ENCODE peak calls at places on chromosomes 5 and 9, in six cellular contexts. X is stimulated activated CD8-positive, alpha-beta memory T cell treated with anti-CD3 and anti-CD28 coated beads, Interleukin-15, amount 100 ng/mL, for 48 hours; H is stimulated activated CD4-positive, alpha-beta T cell treated with anti-CD3 and anti-CD28 coated beads, Interleukin-2, amount 100 ng/mL, for 24 hours; U is AG08396; F is endothelial cell; M is posterior vena cava. P is an unnamed sample.

GRCh38 chr9:134944916-134945315 is 27.2 kb upstream of the FCN1 start:
- DNase-seq in X (no peak), H (no peak), U (no peak), F (no peak), M (peak), P (no peak)

GRCh38 chr5:21823588-21823987 is 1029.6 kb downstream of the CDH12 start:
- DNase-seq in X (no peak), H (no peak), U (no peak), F (no peak), M (no peak), P (peak)

GRCh38 chr5:96146675-96147074 is 185.0 kb upstream of the ELL2 start:
- DNase-seq in X (no peak), H (no peak), U (peak), F (no peak), M (no peak), P (peak)

GRCh38 chr5:5340206-5340729 is 82.2 kb upstream of the ICE1 start:
- DNase-seq in X (no peak), H (no peak), U (peak), F (peak), M (peak), P (peak)

GRCh38 chr9:94867842-94868312 is 141.4 kb downstream of the AOPEP start:
- DNase-seq in X (no peak), H (no peak), U (peak), F (no peak), M (no peak), P (peak)

GRCh38 chr5:7629559-7629958 is 221.4 kb downstream of the CFAP90 start:
- DNase-seq in X (no peak), H (no peak), U (no peak), F (no peak), M (no peak), P (no peak)

GRCh38 chr9:134475051-134475790 is 149.0 kb downstream of the RXRA start:
- DNase-seq in X (no peak), H (peak), U (peak), F (peak), M (peak), P (peak)

GRCh38 chr5:137122558-137122957 is 376.6 kb downstream of the SPOCK1 start:
- DNase-seq in X (no peak), H (no peak), U (no peak), F (no peak), M (no peak), P (no peak)

GRCh38 chr5:206406-206805 is 11.5 kb downstream of the CCDC127 start:
- DNase-seq in X (no peak), H (no peak), U (no peak), F (no peak), M (no peak), P (no peak)

GRCh38 chr5:95859327-95860060 is 37.0 kb upstream of the GLRX start:
- DNase-seq in X (no peak), H (no peak), U (peak), F (no peak), M (no peak), P (peak)

GRCh38 chr5:113215401-113216060 is 219.3 kb downstream of the TSSK1B start:
- DNase-seq in X (no peak), H (no peak), U (no peak), F (no peak), M (no peak), P (no peak)

GRCh38 chr5:113212244-113212920 is 222.4 kb downstream of the TSSK1B start:
- DNase-seq in X (no peak), H (no peak), U (no peak), F (no peak), M (no peak), P (peak)

GRCh38 chr5:8606231-8606630 is 737.3 kb downstream of the MTRR start:
- DNase-seq in X (no peak), H (no peak), U (no peak), F (no peak), M (no peak), P (no peak)

GRCh38 chr9:130262061-130262745 is 3.4 kb upstream of the HMCN2 start:
- DNase-seq in X (no peak), H (no peak), U (no peak), F (no peak), M (peak), P (no peak)

GRCh38 chr9:114538241-114538640 is 33.0 kb upstream of the WHRN start:
- DNase-seq in X (no peak), H (peak), U (no peak), F (no peak), M (no peak), P (peak)

GRCh38 chr5:33890147-33890546 is 1.6 kb downstream of the ADAMTS12 start:
- DNase-seq in X (no peak), H (no peak), U (no peak), F (no peak), M (no peak), P (no peak)

GRCh38 chr9:109574061-109574882 is 76.2 kb upstream of the PTPN3 start:
- DNase-seq in X (no peak), H (no peak), U (peak), F (peak), M (no peak), P (peak)

GRCh38 chr5:135553688-135554462 is 18.1 kb upstream of the NEUROG1 start:
- DNase-seq in X (no peak), H (no peak), U (peak), F (peak), M (peak), P (peak)

GRCh38 chr5:157828949-157829639 is 29.9 kb downstream of the CLINT1 start:
- DNase-seq in X (no peak), H (no peak), U (peak), F (peak), M (no peak), P (peak)

GRCh38 chr5:141735823-141736222 is 53.8 kb upstream of the ARAP3 start:
- DNase-seq in X (no peak), H (no peak), U (no peak), F (no peak), M (peak), P (no peak)

GRCh38 chr5:133827001-133827400 is 141.4 kb downstream of the C5orf15 start:
- DNase-seq in X (no peak), H (no peak), U (no peak), F (no peak), M (no peak), P (no peak)

GRCh38 chr5:62783374-62784057 is 204.9 kb downstream of the LRRC70 start:
- DNase-seq in X (no peak), H (no peak), U (no peak), F (no peak), M (no peak), P (no peak)

GRCh38 chr5:65808261-65808741 is 86.3 kb downstream of the NLN start:
- DNase-seq in X (no peak), H (no peak), U (no peak), F (no peak), M (no peak), P (no peak)

GRCh38 chr9:135146766-135147472 is 59.5 kb downstream of the OLFM1 start:
- DNase-seq in X (no peak), H (no peak), U (no peak), F (no peak), M (no peak), P (no peak)

GRCh38 chr5:158463188-158463587 is 604.2 kb upstream of the CLINT1 start:
- DNase-seq in X (no peak), H (no peak), U (peak), F (no peak), M (no peak), P (peak)

GRCh38 chr9:85741112-85741874 is 461 bp downstream of the AGTPBP1 start:
- DNase-seq in X (peak), H (peak), U (no peak), F (peak), M (peak), P (peak)

GRCh38 chr9:18499987-18500386 is 26.0 kb downstream of the ADAMTSL1 start:
- DNase-seq in X (no peak), H (no peak), U (no peak), F (no peak), M (no peak), P (peak)

GRCh38 chr5:3590253-3590966 is 5.2 kb upstream of the IRX1 start:
- DNase-seq in X (no peak), H (no peak), U (no peak), F (no peak), M (no peak), P (no peak)